ENCODE peak calls at places on chromosomes 5 and 9, in seven cellular contexts. C is kidney, F is upper lobe of right lung, X is cardiac muscle cell, S is tibial artery, N is hepatocyte, W is DND-41. V is an unnamed sample.

GRCh38 chr9:130860458-130861316 is 25.6 kb downstream of the ABL1 start:
- DNase-seq in C (peak), F (peak), X (peak), S (peak), N (peak), W (no peak), V (peak)

GRCh38 chr9:76901801-76902200 is 4.1 kb downstream of the PRUNE2 start:
- DNase-seq in C (no peak), F (no peak), X (no peak), S (no peak), N (no peak), W (no peak), V (no peak)

GRCh38 chr9:124291801-124292396 is 34.1 kb downstream of the NEK6 start:
- DNase-seq in C (no peak), F (no peak), X (peak), S (peak), N (no peak), W (peak), V (no peak)

GRCh38 chr5:68373050-68373449 is 157.5 kb downstream of the PIK3R1 start:
- DNase-seq in C (no peak), F (no peak), X (no peak), S (no peak), N (no peak), W (no peak), V (no peak)

GRCh38 chr5:179137643-179138567 is 77.7 kb downstream of the ZNF354C start:
- DNase-seq in C (peak), F (no peak), X (no peak), S (peak), N (no peak), W (no peak), V (no peak)

GRCh38 chr5:54384356-54384933 is 71.1 kb upstream of the HSPB3 start:
- DNase-seq in C (no peak), F (no peak), X (no peak), S (no peak), N (no peak), W (no peak), V (no peak)

GRCh38 chr5:109792613-109793012 is 102.9 kb downstream of the MAN2A1 start:
- DNase-seq in C (no peak), F (no peak), X (no peak), S (no peak), N (no peak), W (no peak), V (no peak)

GRCh38 chr9:120267929-120268328 is 312.0 kb downstream of the CDK5RAP2 start:
- DNase-seq in C (no peak), F (no peak), X (no peak), S (no peak), N (no peak), W (no peak), V (no peak)

GRCh38 chr5:140251527-140251973 is 51.4 kb downstream of the PFDN1 start:
- DNase-seq in C (no peak), F (no peak), X (no peak), S (no peak), N (no peak), W (peak), V (no peak)

GRCh38 chr5:98170994-98171393 is 602.5 kb upstream of the RGMB start:
- DNase-seq in C (no peak), F (no peak), X (no peak), S (no peak), N (no peak), W (no peak), V (no peak)

GRCh38 chr9:116933251-116933650 is 246.1 kb downstream of the TRIM32 start:
- DNase-seq in C (no peak), F (no peak), X (no peak), S (no peak), N (no peak), W (no peak), V (no peak)

GRCh38 chr9:99189887-99190596 is 31.7 kb downstream of the ALG2 start:
- DNase-seq in C (no peak), F (no peak), X (no peak), S (no peak), N (no peak), W (no peak), V (no peak)

GRCh38 chr9:18438300-18438925 is 35.5 kb upstream of the ADAMTSL1 start:
- DNase-seq in C (peak), F (peak), X (peak), S (peak), N (peak), W (no peak), V (peak)

GRCh38 chr5:6317133-6317532 is 61.2 kb downstream of the MED10 start:
- DNase-seq in C (no peak), F (no peak), X (no peak), S (no peak), N (no peak), W (no peak), V (no peak)

GRCh38 chr9:136962163-136962562 is 10.1 kb downstream of the LCN12 start:
- DNase-seq in C (no peak), F (no peak), X (no peak), S (no peak), N (no peak), W (no peak), V (no peak)
- H3K27ac ChIP-seq in C (no peak), F (no peak), X (no peak), S (no peak), N (no peak), W (no peak), V (no peak)

GRCh38 chr5:82749453-82749852 is 327.7 kb downstream of the TMEM167A start:
- DNase-seq in C (no peak), F (no peak), X (no peak), S (no peak), N (peak), W (peak), V (no peak)
- H3K27ac ChIP-seq in C (no peak), F (no peak), X (no peak), S (no peak), N (no peak), W (peak), V (peak)

GRCh38 chr9:126303488-126303887 is 23.1 kb upstream of the MVB12B start:
- DNase-seq in C (no peak), F (no peak), X (no peak), S (no peak), N (no peak), W (no peak), V (no peak)
- H3K27ac ChIP-seq in C (no peak), F (no peak), X (no peak), S (no peak), N (no peak), W (no peak), V (peak)

GRCh38 chr5:33336911-33337620 is 103.7 kb upstream of the TARS1 start:
- DNase-seq in C (no peak), F (no peak), X (no peak), S (no peak), N (no peak), W (no peak), V (no peak)
- H3K27ac ChIP-seq in C (no peak), F (no peak), X (no peak), S (peak), N (no peak), W (no peak), V (no peak)

DNA sequence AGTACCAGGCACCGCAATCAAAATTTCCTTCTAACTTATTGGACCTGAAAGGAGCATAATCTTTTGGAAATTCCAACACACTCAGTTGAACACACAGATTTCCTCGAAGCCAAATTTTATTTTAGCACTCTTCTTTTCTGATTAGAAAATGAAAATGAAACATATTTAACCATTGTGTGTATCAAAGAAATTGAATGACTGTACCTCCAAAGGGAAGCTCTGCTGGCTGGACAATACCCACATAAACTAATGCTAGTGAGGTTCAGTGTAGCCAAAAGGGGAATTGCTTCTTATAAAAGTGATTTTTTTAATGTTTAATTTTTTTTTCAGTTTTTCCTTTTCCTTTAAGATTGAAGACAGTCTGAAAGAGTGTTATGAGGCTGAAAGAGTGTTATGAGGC is 239.6 kb upstream of the NREP start:
- DNase-seq in C (no peak), F (no peak), X (no peak), S (no peak), N (no peak), W (no peak), V (no peak)
- H3K27ac ChIP-seq in C (no peak), F (no peak), X (no peak), S (no peak), N (no peak), W (no peak), V (no peak)

V was measured in substantia nigra.